ENCODE peak calls at places on chromosome 19, in five cellular contexts. One of them, this sample, is unnamed.

GRCh38 chr19:3682286-3682685 is 18.0 kb downstream of the PIP5K1C start:
- DNase-seq in activated CD4-positive, alpha-beta T cell treated with anti-CD3 and anti-CD28 coated beads for 36 hours: no peak
- DNase-seq in fibroblast of the conjunctiva: no peak
- DNase-seq in T-helper 2 cell: no peak
- DNase-seq in NCI-H1092: no peak
- DNase-seq in this sample: no peak

GRCh38 chr19:33456845-33457220 is 64.8 kb downstream of the PEPD start:
- DNase-seq in fibroblast of the conjunctiva: no peak
- DNase-seq in NCI-H1092: no peak
- DNase-seq in T-helper 2 cell: no peak
- DNase-seq in activated CD4-positive, alpha-beta T cell treated with anti-CD3 and anti-CD28 coated beads for 36 hours: no peak
- DNase-seq in this sample: no peak

GRCh38 chr19:11279505-11280236 is 16.3 kb upstream of the TSPAN16 start:
- DNase-seq in NCI-H1092: no peak
- DNase-seq in fibroblast of the conjunctiva: no peak
- DNase-seq in T-helper 2 cell: peak
- DNase-seq in activated CD4-positive, alpha-beta T cell treated with anti-CD3 and anti-CD28 coated beads for 36 hours: peak
- DNase-seq in this sample: no peak

GRCh38 chr19:34325961-34326360 is 39.0 kb upstream of the GPI start:
- DNase-seq in NCI-H1092: no peak
- DNase-seq in activated CD4-positive, alpha-beta T cell treated with anti-CD3 and anti-CD28 coated beads for 36 hours: no peak
- DNase-seq in fibroblast of the conjunctiva: no peak
- DNase-seq in T-helper 2 cell: no peak
- DNase-seq in this sample: no peak

GRCh38 chr19:3062165-3063105 is at the start of gene TLE5:
- DNase-seq in activated CD4-positive, alpha-beta T cell treated with anti-CD3 and anti-CD28 coated beads for 36 hours: peak
- DNase-seq in NCI-H1092: peak
- DNase-seq in T-helper 2 cell: peak
- DNase-seq in fibroblast of the conjunctiva: no peak
- DNase-seq in this sample: peak

GRCh38 chr19:2511991-2512390 is 36.1 kb downstream of the GADD45B start:
- DNase-seq in T-helper 2 cell: no peak
- DNase-seq in activated CD4-positive, alpha-beta T cell treated with anti-CD3 and anti-CD28 coated beads for 36 hours: no peak
- DNase-seq in NCI-H1092: no peak
- DNase-seq in fibroblast of the conjunctiva: no peak
- DNase-seq in this sample: no peak

GRCh38 chr19:35122687-35123551 is 7.3 kb downstream of the FXYD3 start:
- DNase-seq in fibroblast of the conjunctiva: no peak
- DNase-seq in activated CD4-positive, alpha-beta T cell treated with anti-CD3 and anti-CD28 coated beads for 36 hours: no peak
- DNase-seq in T-helper 2 cell: no peak
- DNase-seq in NCI-H1092: no peak
- DNase-seq in this sample: no peak

GRCh38 chr19:3606690-3607289 is at the start of gene TBXA2R:
- DNase-seq in T-helper 2 cell: no peak
- DNase-seq in activated CD4-positive, alpha-beta T cell treated with anti-CD3 and anti-CD28 coated beads for 36 hours: peak
- DNase-seq in fibroblast of the conjunctiva: no peak
- DNase-seq in NCI-H1092: no peak
- DNase-seq in this sample: peak

GRCh38 chr19:5903502-5904301 is at the start of gene NDUFA11:
- DNase-seq in NCI-H1092: peak
- DNase-seq in fibroblast of the conjunctiva: no peak
- DNase-seq in activated CD4-positive, alpha-beta T cell treated with anti-CD3 and anti-CD28 coated beads for 36 hours: peak
- DNase-seq in T-helper 2 cell: peak
- DNase-seq in this sample: peak

GRCh38 chr19:39843919-39844793 is 2.0 kb downstream of the FBL start:
- DNase-seq in NCI-H1092: no peak
- DNase-seq in T-helper 2 cell: no peak
- DNase-seq in fibroblast of the conjunctiva: peak
- DNase-seq in activated CD4-positive, alpha-beta T cell treated with anti-CD3 and anti-CD28 coated beads for 36 hours: no peak
- DNase-seq in this sample: no peak

GRCh38 chr19:16213076-16213475 is 15.4 kb downstream of the AP1M1 start:
- DNase-seq in fibroblast of the conjunctiva: no peak
- DNase-seq in T-helper 2 cell: no peak
- DNase-seq in activated CD4-positive, alpha-beta T cell treated with anti-CD3 and anti-CD28 coated beads for 36 hours: no peak
- DNase-seq in NCI-H1092: no peak
- DNase-seq in this sample: no peak

GRCh38 chr19:38528931-38529330 is 88.8 kb downstream of the MAP4K1 start:
- DNase-seq in T-helper 2 cell: no peak
- DNase-seq in fibroblast of the conjunctiva: no peak
- DNase-seq in activated CD4-positive, alpha-beta T cell treated with anti-CD3 and anti-CD28 coated beads for 36 hours: no peak
- DNase-seq in NCI-H1092: no peak
- DNase-seq in this sample: no peak

GRCh38 chr19:3162418-3163229 is 15.9 kb upstream of the S1PR4 start:
- DNase-seq in activated CD4-positive, alpha-beta T cell treated with anti-CD3 and anti-CD28 coated beads for 36 hours: peak
- DNase-seq in NCI-H1092: peak
- DNase-seq in T-helper 2 cell: no peak
- DNase-seq in fibroblast of the conjunctiva: no peak
- DNase-seq in this sample: no peak

GRCh38 chr19:47068246-47068645 is 19.8 kb upstream of the TMEM160 start:
- DNase-seq in T-helper 2 cell: no peak
- DNase-seq in fibroblast of the conjunctiva: no peak
- DNase-seq in activated CD4-positive, alpha-beta T cell treated with anti-CD3 and anti-CD28 coated beads for 36 hours: no peak
- DNase-seq in NCI-H1092: no peak
- DNase-seq in this sample: no peak

GRCh38 chr19:6587998-6588507 is 2.9 kb downstream of the CD70 start:
- DNase-seq in fibroblast of the conjunctiva: no peak
- DNase-seq in NCI-H1092: no peak
- DNase-seq in T-helper 2 cell: no peak
- DNase-seq in activated CD4-positive, alpha-beta T cell treated with anti-CD3 and anti-CD28 coated beads for 36 hours: peak
- DNase-seq in this sample: peak

GRCh38 chr19:29685326-29685725 is 20.1 kb downstream of the PLEKHF1 start:
- DNase-seq in NCI-H1092: no peak
- DNase-seq in fibroblast of the conjunctiva: no peak
- DNase-seq in T-helper 2 cell: no peak
- DNase-seq in activated CD4-positive, alpha-beta T cell treated with anti-CD3 and anti-CD28 coated beads for 36 hours: no peak
- DNase-seq in this sample: no peak

GRCh38 chr19:45638930-45639729 is at the start of gene EML2:
- DNase-seq in NCI-H1092: no peak
- DNase-seq in T-helper 2 cell: peak
- DNase-seq in activated CD4-positive, alpha-beta T cell treated with anti-CD3 and anti-CD28 coated beads for 36 hours: peak
- DNase-seq in fibroblast of the conjunctiva: no peak
- DNase-seq in this sample: peak

GRCh38 chr19:23262892-23263291 is 12.7 kb upstream of the ZNF724 start:
- DNase-seq in NCI-H1092: no peak
- DNase-seq in T-helper 2 cell: no peak
- DNase-seq in fibroblast of the conjunctiva: no peak
- DNase-seq in activated CD4-positive, alpha-beta T cell treated with anti-CD3 and anti-CD28 coated beads for 36 hours: no peak
- DNase-seq in this sample: no peak

GRCh38 chr19:5880604-5881078 is 10.3 kb upstream of the FUT5 start:
- DNase-seq in fibroblast of the conjunctiva: no peak
- DNase-seq in NCI-H1092: no peak
- DNase-seq in activated CD4-positive, alpha-beta T cell treated with anti-CD3 and anti-CD28 coated beads for 36 hours: no peak
- DNase-seq in T-helper 2 cell: no peak
- DNase-seq in this sample: no peak

GRCh38 chr19:30664358-30665058 is 292.3 kb downstream of the ZNF536 start:
- DNase-seq in NCI-H1092: no peak
- DNase-seq in fibroblast of the conjunctiva: no peak
- DNase-seq in activated CD4-positive, alpha-beta T cell treated with anti-CD3 and anti-CD28 coated beads for 36 hours: no peak
- DNase-seq in T-helper 2 cell: no peak
- DNase-seq in this sample: no peak

GRCh38 chr19:53183146-53183545 is 10.0 kb downstream of the ZNF665 start:
- DNase-seq in T-helper 2 cell: no peak
- DNase-seq in activated CD4-positive, alpha-beta T cell treated with anti-CD3 and anti-CD28 coated beads for 36 hours: no peak
- DNase-seq in fibroblast of the conjunctiva: no peak
- DNase-seq in NCI-H1092: no peak
- DNase-seq in this sample: no peak

GRCh38 chr19:6039541-6040225 is 61.7 kb upstream of the RANBP3 start:
- DNase-seq in activated CD4-positive, alpha-beta T cell treated with anti-CD3 and anti-CD28 coated beads for 36 hours: peak
- DNase-seq in fibroblast of the conjunctiva: no peak
- DNase-seq in NCI-H1092: no peak
- DNase-seq in T-helper 2 cell: no peak
- DNase-seq in this sample: no peak

GRCh38 chr19:41795031-41795461 is 1.3 kb upstream of the CEACAM3 start:
- DNase-seq in activated CD4-positive, alpha-beta T cell treated with anti-CD3 and anti-CD28 coated beads for 36 hours: peak
- DNase-seq in T-helper 2 cell: peak
- DNase-seq in NCI-H1092: peak
- DNase-seq in fibroblast of the conjunctiva: peak
- DNase-seq in this sample: no peak

GRCh38 chr19:2231621-2232221 is 4.4 kb downstream of the PLEKHJ1 start:
- DNase-seq in activated CD4-positive, alpha-beta T cell treated with anti-CD3 and anti-CD28 coated beads for 36 hours: peak
- DNase-seq in fibroblast of the conjunctiva: no peak
- DNase-seq in NCI-H1092: no peak
- DNase-seq in T-helper 2 cell: no peak
- DNase-seq in this sample: no peak

GRCh38 chr19:45771331-45771933 is 2.4 kb upstream of the SIX5 start:
- DNase-seq in NCI-H1092: no peak
- DNase-seq in T-helper 2 cell: no peak
- DNase-seq in activated CD4-positive, alpha-beta T cell treated with anti-CD3 and anti-CD28 coated beads for 36 hours: no peak
- DNase-seq in fibroblast of the conjunctiva: no peak
- DNase-seq in this sample: no peak

GRCh38 chr19:32307591-32307990 is 37.8 kb upstream of the ZNF507 start:
- DNase-seq in fibroblast of the conjunctiva: no peak
- DNase-seq in activated CD4-positive, alpha-beta T cell treated with anti-CD3 and anti-CD28 coated beads for 36 hours: no peak
- DNase-seq in NCI-H1092: no peak
- DNase-seq in T-helper 2 cell: no peak
- DNase-seq in this sample: no peak

GRCh38 chr19:3397266-3398022 is 31.1 kb downstream of the NFIC start:
- DNase-seq in activated CD4-positive, alpha-beta T cell treated with anti-CD3 and anti-CD28 coated beads for 36 hours: no peak
- DNase-seq in T-helper 2 cell: no peak
- DNase-seq in NCI-H1092: no peak
- DNase-seq in fibroblast of the conjunctiva: no peak
- DNase-seq in this sample: no peak

GRCh38 chr19:37893845-37894575 is 12.4 kb downstream of the WDR87 start:
- DNase-seq in T-helper 2 cell: no peak
- DNase-seq in activated CD4-positive, alpha-beta T cell treated with anti-CD3 and anti-CD28 coated beads for 36 hours: no peak
- DNase-seq in NCI-H1092: no peak
- DNase-seq in fibroblast of the conjunctiva: no peak
- DNase-seq in this sample: no peak

GRCh38 chr19:37986048-37986750 is 79.2 kb downstream of the SIPA1L3 start:
- DNase-seq in T-helper 2 cell: no peak
- DNase-seq in activated CD4-positive, alpha-beta T cell treated with anti-CD3 and anti-CD28 coated beads for 36 hours: no peak
- DNase-seq in fibroblast of the conjunctiva: no peak
- DNase-seq in NCI-H1092: no peak
- DNase-seq in this sample: no peak

GRCh38 chr19:53808710-53809125 is 15.4 kb downstream of the NLRP12 start:
- DNase-seq in T-helper 2 cell: no peak
- DNase-seq in fibroblast of the conjunctiva: peak
- DNase-seq in activated CD4-positive, alpha-beta T cell treated with anti-CD3 and anti-CD28 coated beads for 36 hours: no peak
- DNase-seq in NCI-H1092: no peak
- DNase-seq in this sample: no peak

GRCh38 chr19:22326219-22326618 is 40.0 kb downstream of the ZNF729 start:
- DNase-seq in NCI-H1092: no peak
- DNase-seq in T-helper 2 cell: no peak
- DNase-seq in fibroblast of the conjunctiva: no peak
- DNase-seq in activated CD4-positive, alpha-beta T cell treated with anti-CD3 and anti-CD28 coated beads for 36 hours: no peak
- DNase-seq in this sample: no peak

GRCh38 chr19:45938733-45939319 is 24.2 kb upstream of the NANOS2 start:
- DNase-seq in fibroblast of the conjunctiva: no peak
- DNase-seq in NCI-H1092: no peak
- DNase-seq in T-helper 2 cell: no peak
- DNase-seq in activated CD4-positive, alpha-beta T cell treated with anti-CD3 and anti-CD28 coated beads for 36 hours: no peak
- DNase-seq in this sample: no peak

GRCh38 chr19:10228925-10229324 is 2.2 kb downstream of the S1PR2 start:
- DNase-seq in fibroblast of the conjunctiva: no peak
- DNase-seq in T-helper 2 cell: peak
- DNase-seq in activated CD4-positive, alpha-beta T cell treated with anti-CD3 and anti-CD28 coated beads for 36 hours: peak
- DNase-seq in NCI-H1092: peak
- DNase-seq in this sample: no peak

GRCh38 chr19:3984908-3985642 is at the start of gene EEF2:
- DNase-seq in fibroblast of the conjunctiva: peak
- DNase-seq in activated CD4-positive, alpha-beta T cell treated with anti-CD3 and anti-CD28 coated beads for 36 hours: peak
- DNase-seq in NCI-H1092: peak
- DNase-seq in T-helper 2 cell: peak
- DNase-seq in this sample: peak